ENCODE peak calls at places on chromosomes 2 and 18, in four cellular contexts. One of them, this sample, is unnamed.
A peak's percentile ranks its signal among the peaks of the same experiment; 100 is the strongest.

GRCh38 chr2:209208211-209208610 is 215.6 kb upstream of the MAP2 start:
- DNase-seq in cardiac muscle cell: peak; percentile 52
- DNase-seq in SK-N-SH: peak; percentile 16
- DNase-seq in erythroblast: peak; percentile 59
- DNase-seq in this sample: no peak

GRCh38 chr18:5944448-5944847 is 49.1 kb upstream of the TMEM200C start:
- DNase-seq in cardiac muscle cell: no peak
- DNase-seq in SK-N-SH: no peak
- DNase-seq in erythroblast: no peak
- DNase-seq in this sample: no peak

GRCh38 chr2:121285077-121285449 is at the start of gene TFCP2L1:
- DNase-seq in cardiac muscle cell: peak; percentile 42
- DNase-seq in SK-N-SH: no peak
- DNase-seq in erythroblast: peak; percentile 24
- DNase-seq in this sample: no peak

GRCh38 chr2:33304032-33304864 is 172.2 kb upstream of the RASGRP3 start:
- DNase-seq in cardiac muscle cell: no peak
- DNase-seq in SK-N-SH: no peak
- DNase-seq in erythroblast: no peak
- DNase-seq in this sample: no peak

GRCh38 chr2:14427982-14428567 is 204.4 kb upstream of the LRATD1 start:
- DNase-seq in cardiac muscle cell: no peak
- DNase-seq in SK-N-SH: no peak
- DNase-seq in erythroblast: no peak
- DNase-seq in this sample: peak; percentile 71

GRCh38 chr18:48024009-48024512 is 93.6 kb upstream of the SMAD2 start:
- DNase-seq in cardiac muscle cell: no peak
- DNase-seq in SK-N-SH: no peak
- DNase-seq in erythroblast: no peak
- DNase-seq in this sample: no peak

GRCh38 chr2:96602330-96602823 is 35.7 kb downstream of the KANSL3 start:
- DNase-seq in cardiac muscle cell: no peak
- DNase-seq in SK-N-SH: no peak
- DNase-seq in erythroblast: no peak
- DNase-seq in this sample: no peak

GRCh38 chr18:2978626-2979025 is 34.3 kb downstream of the LPIN2 start:
- DNase-seq in cardiac muscle cell: no peak
- DNase-seq in SK-N-SH: no peak
- DNase-seq in erythroblast: no peak
- DNase-seq in this sample: peak; percentile 57

GRCh38 chr2:117983040-117983439 is 30.8 kb downstream of the CCDC93 start:
- DNase-seq in cardiac muscle cell: no peak
- DNase-seq in SK-N-SH: no peak
- DNase-seq in erythroblast: no peak
- DNase-seq in this sample: no peak

GRCh38 chr2:220422676-220423075 is 795.2 kb downstream of the SLC4A3 start:
- DNase-seq in cardiac muscle cell: no peak
- DNase-seq in SK-N-SH: no peak
- DNase-seq in erythroblast: no peak
- DNase-seq in this sample: no peak

GRCh38 chr2:142100967-142101366 is 29.8 kb downstream of the LRP1B start:
- DNase-seq in cardiac muscle cell: no peak
- DNase-seq in SK-N-SH: no peak
- DNase-seq in erythroblast: no peak
- DNase-seq in this sample: no peak

GRCh38 chr18:69230204-69230603 is 170.5 kb upstream of the DOK6 start:
- DNase-seq in cardiac muscle cell: no peak
- DNase-seq in SK-N-SH: no peak
- DNase-seq in erythroblast: no peak
- DNase-seq in this sample: no peak

GRCh38 chr2:224709276-224709675 is 6.9 kb downstream of the CCDC195 start:
- DNase-seq in cardiac muscle cell: no peak
- DNase-seq in SK-N-SH: no peak
- DNase-seq in erythroblast: no peak
- DNase-seq in this sample: no peak

GRCh38 chr2:119367472-119368099 is 809 bp downstream of the DBI start:
- DNase-seq in cardiac muscle cell: peak; percentile 81
- DNase-seq in SK-N-SH: peak; percentile 89
- DNase-seq in erythroblast: peak; percentile 37
- DNase-seq in this sample: no peak

GRCh38 chr2:227324671-227325055 is 388 bp upstream of the MFF start:
- DNase-seq in cardiac muscle cell: no peak
- DNase-seq in SK-N-SH: peak; percentile 64
- DNase-seq in erythroblast: no peak
- DNase-seq in this sample: no peak

GRCh38 chr2:215394102-215394805 is 41.6 kb downstream of the FN1 start:
- DNase-seq in cardiac muscle cell: no peak
- DNase-seq in SK-N-SH: no peak
- DNase-seq in erythroblast: no peak
- DNase-seq in this sample: no peak

GRCh38 chr2:215369191-215369760 is 57.4 kb downstream of the ATIC start:
- DNase-seq in cardiac muscle cell: no peak
- DNase-seq in SK-N-SH: no peak
- DNase-seq in erythroblast: peak; percentile 10
- DNase-seq in this sample: no peak

GRCh38 chr2:128356127-128356526 is 37.5 kb upstream of the HS6ST1 start:
- DNase-seq in cardiac muscle cell: no peak
- DNase-seq in SK-N-SH: no peak
- DNase-seq in erythroblast: no peak
- DNase-seq in this sample: no peak

GRCh38 chr2:36168136-36168535 is 187.4 kb upstream of the CRIM1 start:
- DNase-seq in cardiac muscle cell: peak; percentile 44
- DNase-seq in SK-N-SH: no peak
- DNase-seq in erythroblast: no peak
- DNase-seq in this sample: no peak

GRCh38 chr2:162574615-162575452 is 230.9 kb downstream of the GCA start:
- DNase-seq in cardiac muscle cell: no peak
- DNase-seq in SK-N-SH: no peak
- DNase-seq in erythroblast: no peak
- DNase-seq in this sample: no peak

GRCh38 chr2:178827111-178827510 is 19.9 kb upstream of the TTN start:
- DNase-seq in cardiac muscle cell: no peak
- DNase-seq in SK-N-SH: no peak
- DNase-seq in erythroblast: no peak
- DNase-seq in this sample: no peak

GRCh38 chr2:85796549-85797262 is 42.9 kb downstream of the ATOH8 start:
- DNase-seq in cardiac muscle cell: no peak
- DNase-seq in SK-N-SH: peak; percentile 37
- DNase-seq in erythroblast: no peak
- DNase-seq in this sample: no peak

GRCh38 chr2:199446996-199447395 is 10.7 kb downstream of the SATB2 start:
- DNase-seq in cardiac muscle cell: no peak
- DNase-seq in SK-N-SH: no peak
- DNase-seq in erythroblast: no peak
- DNase-seq in this sample: no peak